ENCODE peak calls at places on chromosomes 16 and 17, in five cellular contexts. One of them, this sample, is unnamed.

GRCh38 chr16:6841392-6841791 is 491.3 kb upstream of the RBFOX1 start:
- DNase-seq in left lung: no peak
- DNase-seq in tibial nerve: no peak
- DNase-seq in left ventricle myocardium inferior: no peak
- DNase-seq in esophagus muscularis mucosa: peak; percentile 42
- DNase-seq in this sample: no peak

GRCh38 chr17:7213895-7214299 is 5.7 kb downstream of the DLG4 start:
- DNase-seq in left lung: no peak
- DNase-seq in left ventricle myocardium inferior: peak; percentile 52
- DNase-seq in esophagus muscularis mucosa: no peak
- DNase-seq in tibial nerve: peak; percentile 55
- DNase-seq in this sample: no peak

GRCh38 chr16:47728229-47728628 is 267.1 kb downstream of the PHKB start:
- DNase-seq in left lung: no peak
- DNase-seq in esophagus muscularis mucosa: peak; percentile 39
- DNase-seq in left ventricle myocardium inferior: no peak
- DNase-seq in tibial nerve: no peak
- DNase-seq in this sample: no peak

GRCh38 chr17:56593073-56593740 is at the start of gene NOG:
- DNase-seq in left ventricle myocardium inferior: peak; percentile 31
- DNase-seq in tibial nerve: peak; percentile 39
- DNase-seq in esophagus muscularis mucosa: no peak
- DNase-seq in left lung: peak; percentile 66
- DNase-seq in this sample: peak; percentile 79

GRCh38 chr17:13321932-13322701 is 279.6 kb downstream of the HS3ST3A1 start:
- DNase-seq in tibial nerve: no peak
- DNase-seq in left lung: no peak
- DNase-seq in left ventricle myocardium inferior: no peak
- DNase-seq in esophagus muscularis mucosa: no peak
- DNase-seq in this sample: no peak

GRCh38 chr17:45225964-45226530 is 4.4 kb downstream of the FMNL1 start:
- DNase-seq in left lung: peak; percentile 94
- DNase-seq in left ventricle myocardium inferior: peak; percentile 77
- DNase-seq in esophagus muscularis mucosa: no peak
- DNase-seq in tibial nerve: peak; percentile 65
- DNase-seq in this sample: peak; percentile 89

GRCh38 chr17:2939714-2940351 is 123.6 kb downstream of the OR1D5 start:
- DNase-seq in left lung: no peak
- DNase-seq in left ventricle myocardium inferior: peak; percentile 35
- DNase-seq in esophagus muscularis mucosa: no peak
- DNase-seq in tibial nerve: no peak
- DNase-seq in this sample: no peak

GRCh38 chr17:48100591-48101011 is 677 bp downstream of the CBX1 start:
- DNase-seq in tibial nerve: peak; percentile 34
- DNase-seq in left lung: peak; percentile 64
- DNase-seq in esophagus muscularis mucosa: no peak
- DNase-seq in left ventricle myocardium inferior: peak; percentile 37
- DNase-seq in this sample: peak; percentile 76

GRCh38 chr17:60174035-60174434 is 24.3 kb downstream of the CA4 start:
- DNase-seq in tibial nerve: no peak
- DNase-seq in left ventricle myocardium inferior: no peak
- DNase-seq in esophagus muscularis mucosa: no peak
- DNase-seq in left lung: no peak
- DNase-seq in this sample: no peak

GRCh38 chr17:27665549-27665948 is 34.6 kb downstream of the LGALS9 start:
- DNase-seq in tibial nerve: no peak
- DNase-seq in left lung: no peak
- DNase-seq in esophagus muscularis mucosa: no peak
- DNase-seq in left ventricle myocardium inferior: no peak
- DNase-seq in this sample: peak; percentile 29

GRCh38 chr17:22516861-22517636 is 824.7 kb downstream of the KCNJ18 start:
- DNase-seq in tibial nerve: no peak
- DNase-seq in left ventricle myocardium inferior: no peak
- DNase-seq in left lung: no peak
- DNase-seq in esophagus muscularis mucosa: no peak
- DNase-seq in this sample: no peak

GRCh38 chr17:22515599-22515998 is 823.3 kb downstream of the KCNJ18 start:
- DNase-seq in esophagus muscularis mucosa: no peak
- DNase-seq in left ventricle myocardium inferior: no peak
- DNase-seq in left lung: no peak
- DNase-seq in tibial nerve: no peak
- DNase-seq in this sample: no peak

GRCh38 chr17:22512997-22513538 is 820.7 kb downstream of the KCNJ18 start:
- DNase-seq in left lung: no peak
- DNase-seq in left ventricle myocardium inferior: no peak
- DNase-seq in esophagus muscularis mucosa: peak; percentile 53
- DNase-seq in tibial nerve: no peak
- DNase-seq in this sample: no peak

GRCh38 chr17:22514315-22514714 is 822.0 kb downstream of the KCNJ18 start:
- DNase-seq in esophagus muscularis mucosa: no peak
- DNase-seq in left lung: no peak
- DNase-seq in tibial nerve: no peak
- DNase-seq in left ventricle myocardium inferior: no peak
- DNase-seq in this sample: no peak

GRCh38 chr17:22514767-22515320 is 822.5 kb downstream of the KCNJ18 start:
- DNase-seq in left ventricle myocardium inferior: no peak
- DNase-seq in left lung: no peak
- DNase-seq in tibial nerve: no peak
- DNase-seq in esophagus muscularis mucosa: no peak
- DNase-seq in this sample: no peak
- H3K9me3 ChIP-seq in left ventricle myocardium inferior: peaks cover 8% of the 10 kb centered on the region
- H3K9me3 ChIP-seq in left lung: peaks cover 30% of the 10 kb centered on the region
- H3K9me3 ChIP-seq in tibial nerve: no peaks in the 10 kb centered on the region
- H3K9me3 ChIP-seq in esophagus muscularis mucosa: no peaks in the 10 kb centered on the region
- H3K9me3 ChIP-seq in this sample: no peaks in the 10 kb centered on the region

GRCh38 chr17:22268214-22268911 is 576.0 kb downstream of the KCNJ18 start:
- DNase-seq in left ventricle myocardium inferior: no peak
- DNase-seq in left lung: no peak
- DNase-seq in esophagus muscularis mucosa: no peak
- DNase-seq in tibial nerve: no peak
- DNase-seq in this sample: peak; percentile 44

GRCh38 chr17:22266231-22266630 is 573.9 kb downstream of the KCNJ18 start:
- DNase-seq in left lung: no peak
- DNase-seq in tibial nerve: no peak
- DNase-seq in esophagus muscularis mucosa: no peak
- DNase-seq in left ventricle myocardium inferior: no peak
- DNase-seq in this sample: peak; percentile 44

GRCh38 chr17:22268912-22269220 is 576.5 kb downstream of the KCNJ18 start:
- DNase-seq in left ventricle myocardium inferior: no peak
- DNase-seq in esophagus muscularis mucosa: no peak
- DNase-seq in tibial nerve: no peak
- DNase-seq in left lung: no peak
- DNase-seq in this sample: no peak

GRCh38 chr17:22265807-22266206 is 573.5 kb downstream of the KCNJ18 start:
- DNase-seq in left lung: no peak
- DNase-seq in tibial nerve: no peak
- DNase-seq in esophagus muscularis mucosa: no peak
- DNase-seq in left ventricle myocardium inferior: no peak
- DNase-seq in this sample: peak; percentile 27

DNA sequence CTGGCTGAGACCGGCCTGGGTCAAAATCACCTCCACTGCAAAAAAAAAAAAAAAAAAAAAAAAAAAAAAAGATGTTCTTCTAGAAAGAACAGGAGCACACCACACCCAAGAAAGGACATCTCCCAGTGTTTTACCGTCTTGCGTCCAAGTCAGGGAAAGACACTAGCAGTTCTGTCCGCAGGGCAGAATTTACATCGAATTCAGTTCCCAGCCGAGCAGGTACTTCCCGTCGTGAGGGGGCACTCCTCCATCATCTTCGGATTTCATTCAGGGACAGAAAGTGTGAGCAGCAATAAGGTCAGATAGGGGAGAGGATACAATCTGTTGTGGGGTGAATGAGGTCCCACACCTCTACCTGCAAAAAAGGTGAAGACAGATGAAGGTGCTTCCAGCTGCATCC is 574.7 kb downstream of the KCNJ18 start:
- DNase-seq in left lung: no peak
- DNase-seq in left ventricle myocardium inferior: no peak
- DNase-seq in esophagus muscularis mucosa: no peak
- DNase-seq in tibial nerve: no peak
- DNase-seq in this sample: no peak
- H3K9me3 ChIP-seq in left lung: peaks cover 79% of the 10 kb centered on the region
- H3K9me3 ChIP-seq in left ventricle myocardium inferior: no peaks in the 10 kb centered on the region
- H3K9me3 ChIP-seq in esophagus muscularis mucosa: no peaks in the 10 kb centered on the region
- H3K9me3 ChIP-seq in tibial nerve: no peaks in the 10 kb centered on the region
- H3K9me3 ChIP-seq in this sample: peaks cover 5% of the 10 kb centered on the region

GRCh38 chr16:26273607-26274006 is 581.8 kb downstream of the HS3ST4 start:
- DNase-seq in left ventricle myocardium inferior: no peak
- DNase-seq in esophagus muscularis mucosa: no peak
- DNase-seq in left lung: no peak
- DNase-seq in tibial nerve: no peak
- DNase-seq in this sample: no peak

GRCh38 chr16:26281681-26282080 is 589.9 kb downstream of the HS3ST4 start:
- DNase-seq in left lung: no peak
- DNase-seq in left ventricle myocardium inferior: no peak
- DNase-seq in esophagus muscularis mucosa: peak; percentile 72
- DNase-seq in tibial nerve: no peak
- DNase-seq in this sample: no peak

DNA sequence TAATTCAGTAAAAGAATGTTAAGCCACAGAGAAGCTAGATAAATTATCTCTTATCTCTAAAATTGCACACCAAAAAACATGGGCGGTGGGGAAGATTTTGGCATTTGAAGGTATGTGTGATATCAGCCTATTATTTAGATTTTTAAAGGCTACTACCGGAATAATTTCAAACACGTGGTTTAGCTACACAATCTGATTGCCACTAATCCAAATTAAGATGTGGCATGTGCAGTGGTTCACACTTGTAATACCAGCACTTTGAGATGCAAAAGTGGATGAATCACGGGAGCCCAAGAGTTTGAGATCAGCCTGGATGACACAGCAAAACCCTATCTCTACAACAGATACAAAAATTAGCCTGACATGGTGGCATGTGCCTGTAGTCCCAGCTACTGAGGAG is 584.5 kb downstream of the HS3ST4 start:
- DNase-seq in left lung: no peak
- DNase-seq in left ventricle myocardium inferior: no peak
- DNase-seq in esophagus muscularis mucosa: no peak
- DNase-seq in tibial nerve: no peak
- DNase-seq in this sample: no peak
- H3K9me3 ChIP-seq in left lung: peaks cover 6% of the 10 kb centered on the region
- H3K9me3 ChIP-seq in left ventricle myocardium inferior: peaks cover 31% of the 10 kb centered on the region
- H3K9me3 ChIP-seq in esophagus muscularis mucosa: no peaks in the 10 kb centered on the region
- H3K9me3 ChIP-seq in tibial nerve: no peaks in the 10 kb centered on the region
- H3K9me3 ChIP-seq in this sample: no peaks in the 10 kb centered on the region

DNA sequence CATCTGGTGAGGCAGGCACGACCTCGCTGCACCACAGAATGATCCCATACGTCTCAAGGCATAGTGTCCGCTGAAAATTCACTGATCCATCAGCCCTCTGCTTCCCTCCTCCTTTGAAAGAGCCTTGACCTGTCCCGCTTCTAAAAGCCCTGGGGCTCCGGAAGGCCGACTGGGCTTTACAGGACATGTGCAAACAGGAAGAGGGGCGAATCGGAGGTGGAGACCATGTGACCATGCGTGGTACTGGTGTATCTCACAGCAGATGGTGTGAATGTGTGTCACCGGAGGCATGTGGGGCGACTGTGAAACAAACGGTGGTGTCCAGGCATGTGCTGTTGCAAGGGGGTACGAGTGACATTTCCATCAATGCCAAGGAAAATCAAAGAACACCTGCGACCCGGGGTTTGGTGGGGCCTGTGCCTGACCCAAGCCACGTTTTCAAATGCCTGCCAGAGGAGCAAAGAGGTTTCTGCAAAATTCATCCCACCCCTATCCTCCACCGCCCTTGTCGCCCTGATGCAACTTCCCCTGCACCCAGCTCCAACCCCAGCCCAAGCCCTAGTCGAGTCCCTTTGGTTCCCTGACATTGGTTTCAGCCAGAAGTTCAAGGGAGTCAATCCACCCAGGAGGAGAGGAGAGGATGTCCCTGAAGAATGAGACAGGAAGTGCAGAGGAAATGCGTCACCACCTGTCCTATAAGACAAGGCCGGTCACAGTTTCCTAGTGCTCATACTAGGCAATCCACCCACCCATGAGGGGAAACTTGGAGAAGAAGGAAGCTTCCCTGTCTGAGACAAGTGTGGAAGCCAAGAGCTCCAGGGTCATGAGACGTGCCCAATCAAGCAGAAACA is 5.9 kb upstream of the KCNJ18 start:
- DNase-seq in left lung: peak; percentile 12
- DNase-seq in tibial nerve: no peak
- DNase-seq in left ventricle myocardium inferior: no peak
- DNase-seq in esophagus muscularis mucosa: no peak
- DNase-seq in this sample: no peak
- H3K9me3 ChIP-seq in left lung: peaks cover 14% of the 10 kb centered on the region
- H3K9me3 ChIP-seq in tibial nerve: no peaks in the 10 kb centered on the region
- H3K9me3 ChIP-seq in left ventricle myocardium inferior: peaks cover 2% of the 10 kb centered on the region
- H3K9me3 ChIP-seq in esophagus muscularis mucosa: no peaks in the 10 kb centered on the region
- H3K9me3 ChIP-seq in this sample: no peaks in the 10 kb centered on the region

DNA sequence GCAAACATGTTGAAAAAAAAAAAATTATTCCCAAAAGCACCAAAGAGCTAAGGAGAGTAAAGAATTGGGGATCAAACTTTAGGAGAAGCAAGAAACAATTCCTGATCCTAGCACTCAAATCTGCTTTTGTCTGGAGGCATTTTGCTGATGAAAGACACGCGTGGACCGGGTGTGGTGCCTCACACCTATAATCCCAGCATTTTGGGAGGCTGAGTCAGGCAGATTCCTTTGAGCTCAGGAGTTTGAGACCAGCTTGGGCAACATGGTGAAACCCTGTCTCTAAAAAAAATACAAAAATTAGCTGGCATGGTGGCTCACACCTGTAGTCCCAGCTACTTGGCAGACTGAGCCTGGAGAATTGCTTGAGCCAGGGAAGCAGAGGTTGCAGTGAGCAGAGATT is 35.4 kb downstream of the ZFP90 start:
- DNase-seq in left ventricle myocardium inferior: no peak
- DNase-seq in esophagus muscularis mucosa: no peak
- DNase-seq in left lung: no peak
- DNase-seq in tibial nerve: no peak
- DNase-seq in this sample: no peak
- H3K9me3 ChIP-seq in left ventricle myocardium inferior: peaks cover 100% of the 10 kb centered on the region
- H3K9me3 ChIP-seq in esophagus muscularis mucosa: peaks cover 90% of the 10 kb centered on the region
- H3K9me3 ChIP-seq in left lung: peaks cover 99% of the 10 kb centered on the region
- H3K9me3 ChIP-seq in tibial nerve: peaks cover 81% of the 10 kb centered on the region
- H3K9me3 ChIP-seq in this sample: peaks cover 80% of the 10 kb centered on the region

DNA sequence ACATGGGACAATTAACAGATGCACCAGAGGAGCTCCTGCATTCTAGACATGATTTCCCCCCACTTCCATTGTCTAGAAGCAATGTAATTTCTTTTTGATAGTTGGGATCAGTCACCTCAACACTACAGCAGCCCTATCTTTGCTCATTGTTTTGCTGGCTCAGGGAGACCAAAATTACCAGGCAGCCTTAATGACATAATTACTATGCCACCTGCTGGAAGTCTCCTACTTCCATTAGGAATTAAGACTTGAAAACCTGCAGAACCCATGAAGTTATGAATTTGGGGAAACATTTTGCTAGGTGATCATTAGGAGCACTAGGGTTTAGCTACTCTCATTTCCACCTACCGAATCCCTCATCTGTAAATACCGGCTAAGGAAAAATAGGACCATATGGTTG is 312.0 kb upstream of the CA10 start:
- DNase-seq in left lung: no peak
- DNase-seq in left ventricle myocardium inferior: no peak
- DNase-seq in esophagus muscularis mucosa: no peak
- DNase-seq in tibial nerve: no peak
- DNase-seq in this sample: no peak
- H3K9me3 ChIP-seq in left lung: peaks cover 2% of the 10 kb centered on the region
- H3K9me3 ChIP-seq in left ventricle myocardium inferior: peaks cover 3% of the 10 kb centered on the region
- H3K9me3 ChIP-seq in esophagus muscularis mucosa: no peaks in the 10 kb centered on the region
- H3K9me3 ChIP-seq in tibial nerve: no peaks in the 10 kb centered on the region
- H3K9me3 ChIP-seq in this sample: no peaks in the 10 kb centered on the region

GRCh38 chr16:57534337-57534880 is 2.0 kb downstream of the CCDC102A start:
- DNase-seq in esophagus muscularis mucosa: no peak
- DNase-seq in tibial nerve: no peak
- DNase-seq in left ventricle myocardium inferior: no peak
- DNase-seq in left lung: peak; percentile 11
- DNase-seq in this sample: peak; percentile 43
- H3K9me3 ChIP-seq in esophagus muscularis mucosa: no peaks in the 10 kb centered on the region
- H3K9me3 ChIP-seq in tibial nerve: no peaks in the 10 kb centered on the region
- H3K9me3 ChIP-seq in left ventricle myocardium inferior: no peaks in the 10 kb centered on the region
- H3K9me3 ChIP-seq in left lung: no peaks in the 10 kb centered on the region
- H3K9me3 ChIP-seq in this sample: no peaks in the 10 kb centered on the region